ENCODE peak calls at places on chromosomes 2 and 18, in four cellular contexts. N, B, D and S are unnamed samples.

GRCh38 chr18:59478591-59478990 is 119.5 kb upstream of the LMAN1 start:
- DNase-seq in N (no peak), B (no peak), D (peak), S (no peak)

GRCh38 chr18:6942742-6943141 is 174.9 kb downstream of the LAMA1 start:
- DNase-seq in N (no peak), B (no peak), D (no peak), S (no peak)

GRCh38 chr2:106124787-106125549 is 69.1 kb downstream of the UXS1 start:
- DNase-seq in N (peak), B (no peak), D (peak), S (peak)

GRCh38 chr2:240441993-240442411 is 6.5 kb downstream of the GPC1 start:
- DNase-seq in N (no peak), B (no peak), D (no peak), S (no peak)

GRCh38 chr18:48024009-48024512 is 93.6 kb upstream of the SMAD2 start:
- DNase-seq in N (no peak), B (no peak), D (no peak), S (no peak)

GRCh38 chr2:209556354-209556961 is 132.6 kb downstream of the MAP2 start:
- DNase-seq in N (peak), B (peak), D (peak), S (peak)

GRCh38 chr2:123493687-123494086 is 531.4 kb upstream of the CNTNAP5 start:
- DNase-seq in N (no peak), B (no peak), D (no peak), S (no peak)

GRCh38 chr2:21303876-21304275 is 180.1 kb downstream of the TDRD15 start:
- DNase-seq in N (no peak), B (no peak), D (no peak), S (no peak)

GRCh38 chr2:9889812-9890261 is 46.6 kb downstream of the TAF1B start:
- DNase-seq in N (no peak), B (no peak), D (peak), S (no peak)

GRCh38 chr2:208101716-208102631 is 22.4 kb downstream of the CRYGD start:
- DNase-seq in N (peak), B (peak), D (peak), S (peak)

GRCh38 chr2:181955010-181955409 is 30.6 kb upstream of the PPP1R1C start:
- DNase-seq in N (peak), B (no peak), D (peak), S (peak)

GRCh38 chr2:72222829-72223564 is 75.3 kb upstream of the CYP26B1 start:
- DNase-seq in N (peak), B (no peak), D (peak), S (peak)

GRCh38 chr2:68765739-68766377 is 31.2 kb downstream of the ARHGAP25 start:
- DNase-seq in N (no peak), B (no peak), D (peak), S (no peak)

GRCh38 chr18:77001979-77002378 is 130.6 kb downstream of the MBP start:
- DNase-seq in N (no peak), B (no peak), D (no peak), S (no peak)

GRCh38 chr18:23479829-23480505 is 23.3 kb upstream of the RMC1 start:
- DNase-seq in N (no peak), B (no peak), D (no peak), S (no peak)

GRCh38 chr2:9631976-9632700 is 1.3 kb upstream of the YWHAQ start:
- DNase-seq in N (no peak), B (no peak), D (no peak), S (no peak)

GRCh38 chr2:60556441-60556997 is 3.1 kb upstream of the BCL11A start:
- DNase-seq in N (no peak), B (no peak), D (no peak), S (no peak)

GRCh38 chr18:56637897-56638231 is 528 bp downstream of the TXNL1 start:
- DNase-seq in N (peak), B (no peak), D (peak), S (no peak)

GRCh38 chr2:52916976-52917375 is 850.6 kb upstream of the CHAC2 start:
- DNase-seq in N (no peak), B (no peak), D (no peak), S (no peak)